ENCODE peak calls at places on chromosomes 7 and 10, in four cellular contexts. T, S, C and F are unnamed samples.

GRCh38 chr10:190216-190615 is 55.0 kb downstream of the ZMYND11 start:
- DNase-seq in C (no peak), T (no peak), S (no peak), F (no peak)

GRCh38 chr10:44975487-44976331 is 2.9 kb downstream of the DEPP1 start:
- DNase-seq in S (no peak), T (no peak), C (no peak), F (no peak)

GRCh38 chr10:78626471-78626870 is 442.3 kb upstream of the ZMIZ1 start:
- DNase-seq in S (no peak), T (no peak), C (no peak), F (no peak)

GRCh38 chr10:18582803-18583202 is 68.6 kb downstream of the NSUN6 start:
- DNase-seq in S (no peak), T (no peak), C (no peak), F (no peak)

GRCh38 chr10:131453772-131454634 is 142.5 kb upstream of the TCERG1L start:
- DNase-seq in C (no peak), T (peak), S (peak), F (peak)

GRCh38 chr7:142612264-142612881 is 136.9 kb upstream of the PRSS1 start:
- DNase-seq in T (no peak), S (no peak), C (no peak), F (no peak)

GRCh38 chr7:8295638-8296361 is 33.8 kb upstream of the ICA1 start:
- DNase-seq in C (no peak), S (peak), T (peak), F (no peak)

GRCh38 chr7:158279539-158280466 is 307.8 kb downstream of the PTPRN2 start:
- DNase-seq in S (no peak), T (no peak), C (no peak), F (no peak)

GRCh38 chr10:132373241-132373955 is 23.6 kb upstream of the PWWP2B start:
- DNase-seq in T (no peak), C (no peak), S (no peak), F (no peak)

GRCh38 chr7:30308392-30308791 is 24.0 kb downstream of the ZNRF2 start:
- DNase-seq in C (no peak), S (no peak), T (no peak), F (no peak)

GRCh38 chr10:129108378-129108777 is 358.7 kb upstream of the MGMT start:
- DNase-seq in S (no peak), C (no peak), T (no peak), F (no peak)

GRCh38 chr7:134778941-134779740 is at the start of gene CALD1:
- DNase-seq in T (peak), S (peak), C (peak), F (no peak)

GRCh38 chr10:76558996-76559888 is 1078.4 kb downstream of the KCNMA1 start:
- DNase-seq in C (no peak), S (no peak), T (no peak), F (no peak)

GRCh38 chr7:375491-375821 is 85.5 kb downstream of the FOXL3 start:
- DNase-seq in S (no peak), T (no peak), C (no peak), F (no peak)

GRCh38 chr7:41244246-41244645 is 458.6 kb downstream of the INHBA start:
- DNase-seq in S (no peak), C (no peak), T (no peak), F (no peak)

GRCh38 chr7:79513271-79513670 is 59.8 kb upstream of the MAGI2 start:
- DNase-seq in S (no peak), C (no peak), T (no peak), F (no peak)

GRCh38 chr10:125484035-125484732 is 198.8 kb downstream of the TEX36 start:
- DNase-seq in S (no peak), T (no peak), C (no peak), F (no peak)

GRCh38 chr10:23422003-23422411 is 16.9 kb upstream of the OTUD1 start:
- DNase-seq in C (peak), S (no peak), T (no peak), F (no peak)

GRCh38 chr10:66627156-66627555 is 298.7 kb upstream of the LRRTM3 start:
- DNase-seq in T (no peak), C (no peak), S (no peak), F (no peak)

GRCh38 chr10:102267748-102268147 is 22.4 kb downstream of the GBF1 start:
- DNase-seq in T (no peak), S (no peak), C (no peak), F (no peak)

GRCh38 chr10:100482181-100482833 is 19.5 kb downstream of the WNT8B start:
- DNase-seq in S (peak), T (peak), C (peak), F (peak)

GRCh38 chr7:42247301-42247700 is 10.3 kb upstream of the GLI3 start:
- DNase-seq in S (no peak), C (no peak), T (no peak), F (no peak)

GRCh38 chr10:3554121-3554522 is 230.9 kb downstream of the KLF6 start:
- DNase-seq in T (no peak), C (no peak), S (no peak), F (no peak)

GRCh38 chr7:4233621-4234497 is 448.2 kb upstream of the FOXK1 start:
- DNase-seq in C (no peak), T (no peak), S (no peak), F (no peak)

GRCh38 chr10:11208908-11209809 is 191.5 kb downstream of the CELF2 start:
- DNase-seq in T (no peak), S (no peak), C (no peak), F (no peak)

GRCh38 chr10:7410800-7411670 is at the start of gene SFMBT2:
- DNase-seq in S (peak), T (peak), C (no peak), F (peak)

GRCh38 chr7:158975526-158976467 is 119.4 kb downstream of the DYNC2I1 start:
- DNase-seq in C (no peak), S (no peak), T (no peak), F (no peak)

GRCh38 chr10:124474502-124475070 is 13.0 kb downstream of the LHPP start:
- DNase-seq in T (no peak), C (no peak), S (no peak), F (no peak)
- H3K27ac ChIP-seq in T (no peak), C (no peak), S (no peak), F (no peak)

DNA sequence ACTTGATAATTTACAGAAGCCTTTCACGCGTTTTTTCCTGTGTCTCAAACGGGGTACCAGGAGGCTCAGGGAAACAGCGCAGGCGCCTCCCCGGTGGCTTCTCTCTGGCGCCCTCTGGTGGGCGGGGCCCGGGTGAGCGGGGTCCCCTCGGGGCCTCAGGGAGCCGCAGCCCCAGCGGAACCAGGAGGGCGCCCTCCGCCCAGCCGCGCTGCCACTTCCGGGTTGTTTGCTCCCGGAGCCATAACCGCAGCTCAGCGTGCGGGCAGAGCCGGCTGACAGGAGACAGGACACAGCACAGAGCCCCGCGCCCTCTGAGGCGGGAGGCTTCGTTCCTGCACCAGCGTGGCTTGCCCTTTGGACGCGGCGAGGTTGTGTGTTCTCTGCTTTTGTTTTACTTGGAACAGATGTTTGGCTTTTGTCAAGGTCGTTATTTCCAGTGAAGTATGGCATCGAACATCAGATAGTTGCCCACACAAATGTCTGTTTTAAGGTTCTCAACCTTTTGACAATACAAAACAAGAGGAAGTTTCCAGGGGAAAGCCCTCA is 6.9 kb upstream of the CYP2E1 start:
- DNase-seq in T (peak), C (peak), S (peak), F (peak)
- H3K27ac ChIP-seq in T (peak), C (no peak), S (no peak), F (no peak)

DNA sequence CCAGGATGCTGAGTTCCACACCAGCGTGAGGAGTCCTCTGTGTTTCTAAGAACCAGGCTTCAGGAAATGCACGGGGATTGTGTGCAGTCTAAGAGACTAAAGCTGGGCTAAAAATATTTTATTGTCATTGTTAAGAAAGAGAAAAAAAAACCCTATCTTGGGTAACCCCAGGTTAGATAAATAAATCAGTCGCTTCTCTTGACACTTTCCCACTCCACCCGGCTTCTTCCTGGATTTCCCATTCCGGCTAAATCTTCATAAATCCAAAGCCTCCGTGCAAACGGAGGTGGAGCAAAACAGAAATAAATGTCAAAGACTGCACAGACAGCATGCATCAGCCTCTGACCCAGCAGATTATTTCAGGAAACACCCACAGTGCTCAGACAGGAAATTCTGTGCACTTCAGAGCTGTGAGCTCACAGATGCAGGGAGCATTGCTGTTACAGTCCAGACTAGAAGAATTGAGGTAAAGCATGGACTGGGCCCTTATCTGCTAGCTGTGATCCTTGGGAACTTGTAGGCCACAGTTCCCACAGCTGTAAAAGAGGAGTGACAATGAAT is 44.8 kb upstream of the GRID1 start:
- DNase-seq in S (no peak), T (no peak), C (no peak), F (no peak)
- H3K27ac ChIP-seq in S (no peak), T (peak), C (no peak), F (no peak)

DNA sequence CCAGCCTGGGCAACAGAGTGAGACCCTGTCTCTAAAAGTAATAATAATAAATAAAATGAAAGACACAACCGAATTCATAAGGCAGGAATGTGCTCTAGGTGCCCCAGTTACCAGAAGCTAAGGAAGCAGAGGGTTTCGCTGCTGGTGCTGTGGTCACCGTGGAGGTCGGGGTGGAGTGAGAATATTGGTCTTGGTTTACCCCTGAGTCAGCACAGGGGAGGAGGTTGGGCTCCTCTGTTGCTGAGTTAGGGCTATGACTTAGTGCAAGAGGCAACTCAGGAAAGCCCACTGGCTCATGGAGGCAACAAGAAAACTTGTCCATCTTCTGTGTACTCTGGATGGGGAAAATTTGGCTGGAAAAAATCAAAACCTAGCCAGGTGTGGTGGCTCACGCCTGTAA is 117.1 kb downstream of the MYL10 start:
- DNase-seq in T (no peak), C (no peak), S (no peak), F (no peak)
- H3K27ac ChIP-seq in T (no peak), C (no peak), S (no peak), F (no peak)

DNA sequence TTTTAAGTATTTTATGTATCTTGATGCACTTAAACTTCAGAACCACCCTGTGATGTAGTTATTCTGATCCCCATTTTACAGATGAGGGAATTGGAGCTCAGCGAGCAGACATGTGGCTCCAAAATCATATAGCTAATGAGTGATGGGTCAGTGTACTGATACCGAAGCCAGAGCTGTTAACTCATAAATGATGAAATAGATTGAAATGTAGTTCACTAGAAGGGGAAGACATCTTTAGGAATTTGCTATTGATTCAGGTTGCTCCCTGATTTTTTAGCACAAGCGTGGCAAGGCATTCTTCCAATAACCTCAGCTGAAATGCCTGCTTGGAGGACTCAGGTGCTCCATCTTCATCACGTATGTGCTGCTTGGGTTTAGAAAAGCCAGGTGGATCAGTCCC is 228.8 kb downstream of the PTEN start:
- DNase-seq in T (no peak), S (no peak), C (no peak), F (no peak)
- H3K27ac ChIP-seq in T (no peak), S (peak), C (no peak), F (no peak)

GRCh38 chr10:70399177-70399576 is 4.8 kb upstream of the EIF4EBP2 start:
- DNase-seq in T (no peak), C (no peak), S (no peak), F (no peak)

GRCh38 chr10:70404906-70405824 is 1.2 kb downstream of the EIF4EBP2 start:
- DNase-seq in C (peak), T (no peak), S (peak), F (peak)

GRCh38 chr10:70404036-70404905 is at the start of gene EIF4EBP2:
- DNase-seq in C (peak), S (peak), T (peak), F (peak)

GRCh38 chr10:70403483-70404035 is 386 bp upstream of the EIF4EBP2 start:
- DNase-seq in S (no peak), C (no peak), T (no peak), F (no peak)
- H3K27ac ChIP-seq in S (no peak), C (peak), T (peak), F (no peak)

DNA sequence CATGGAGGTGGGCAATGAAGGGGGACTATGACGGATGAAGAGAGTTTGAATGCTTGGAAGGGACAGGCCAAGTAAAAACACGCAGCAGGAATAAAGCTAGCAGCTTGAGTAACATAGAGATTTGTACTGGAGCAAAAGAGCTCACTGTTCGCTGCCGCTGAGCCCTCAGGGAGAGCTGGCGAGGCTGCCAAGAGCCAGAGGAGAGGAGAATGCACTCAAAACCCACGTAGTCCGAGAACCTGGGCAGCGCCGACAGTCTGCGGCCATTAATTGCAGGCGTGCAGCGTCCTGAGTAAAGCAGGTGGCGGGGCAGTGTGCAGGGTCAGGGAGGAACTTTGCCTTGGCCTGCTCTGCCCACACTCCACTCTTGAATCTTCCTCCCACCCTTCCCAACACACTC is 68.2 kb downstream of the SLC37A3 start:
- DNase-seq in C (no peak), S (no peak), T (no peak), F (peak)
- H3K27ac ChIP-seq in C (no peak), S (no peak), T (no peak), F (no peak)

GRCh38 chr10:113382691-113383090 is 170.2 kb upstream of the HABP2 start:
- DNase-seq in T (no peak), C (no peak), S (no peak), F (no peak)
- H3K27ac ChIP-seq in T (no peak), C (peak), S (peak), F (no peak)

DNA sequence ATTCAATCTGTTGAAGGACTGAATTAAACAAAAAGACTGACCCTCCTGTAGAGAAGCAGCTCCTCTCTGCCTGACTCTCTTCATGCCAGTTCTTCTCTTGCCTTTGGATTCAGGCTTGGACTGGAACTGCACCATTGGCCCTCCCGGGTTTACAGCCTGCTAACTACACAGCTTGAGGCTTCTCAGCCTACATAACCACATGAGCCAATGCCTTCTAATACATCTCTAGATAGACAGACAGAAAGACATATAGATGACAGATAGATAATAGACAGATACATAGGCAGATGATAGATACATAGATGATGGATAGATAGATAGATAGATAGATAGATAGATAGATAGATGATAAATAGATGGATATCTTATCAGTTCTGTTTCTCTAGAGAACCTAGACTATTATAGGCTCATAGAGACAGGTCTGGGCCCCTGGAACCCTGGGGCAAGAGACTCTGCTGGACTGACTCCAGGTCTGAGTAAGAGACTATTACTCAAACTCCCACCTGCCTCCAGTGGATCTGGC is 58.5 kb downstream of the FRMPD2 start:
- DNase-seq in T (no peak), C (peak), S (no peak), F (no peak)
- H3K27ac ChIP-seq in T (no peak), C (no peak), S (no peak), F (no peak)